ENCODE peak calls at places on chromosomes 5 and 9, in nine cellular contexts. C, D, N, B, Q, Y, P, G and L are unnamed samples.

GRCh38 chr9:100602302-100602930 is 24.5 kb downstream of the CAVIN4 start:
- DNase-seq in P (peak), G (no peak), B (peak), D (peak), N (peak), C (peak), Q (no peak), Y (peak), L (peak)

GRCh38 chr9:133795049-133795448 is 56.9 kb upstream of the SARDH start:
- DNase-seq in C (no peak), B (no peak), D (no peak), Y (no peak), N (no peak), P (no peak), G (no peak), Q (no peak), L (no peak)

GRCh38 chr5:104178066-104178465 is 615.5 kb upstream of the NUDT12 start:
- DNase-seq in C (no peak), G (no peak), Y (no peak), D (no peak), P (no peak), B (no peak), N (no peak), Q (no peak), L (no peak)

GRCh38 chr5:158881076-158881880 is 218.4 kb downstream of the EBF1 start:
- DNase-seq in B (no peak), Q (no peak), Y (peak), N (no peak), P (peak), D (no peak), G (no peak), C (no peak), L (no peak)

GRCh38 chr5:133848306-133848924 is 120.0 kb downstream of the C5orf15 start:
- DNase-seq in N (no peak), B (no peak), Q (no peak), D (no peak), P (no peak), C (peak), Y (no peak), G (no peak), L (no peak)

GRCh38 chr5:99037668-99038067 is 108.9 kb upstream of the CHD1 start:
- DNase-seq in B (no peak), N (no peak), Q (no peak), D (no peak), Y (no peak), P (no peak), C (peak), G (no peak), L (no peak)

GRCh38 chr9:137708590-137709284 is 89.9 kb downstream of the EHMT1 start:
- DNase-seq in P (no peak), N (no peak), G (no peak), C (no peak), Q (no peak), Y (no peak), B (no peak), D (no peak), L (no peak)

GRCh38 chr5:143594913-143595818 is 191.7 kb upstream of the NR3C1 start:
- DNase-seq in N (no peak), B (no peak), Y (no peak), G (no peak), P (no peak), C (peak), Q (no peak), D (peak), L (peak)

GRCh38 chr5:65029178-65029577 is 260.4 kb downstream of the CWC27 start:
- DNase-seq in D (peak), N (no peak), Q (no peak), Y (no peak), G (no peak), C (no peak), B (no peak), P (no peak), L (no peak)

GRCh38 chr9:135574943-135575342 is 13.4 kb downstream of the PAEP start:
- DNase-seq in G (no peak), N (no peak), C (no peak), P (no peak), D (no peak), Q (no peak), Y (no peak), B (no peak), L (no peak)

GRCh38 chr5:113269023-113269997 is 165.5 kb downstream of the TSSK1B start:
- DNase-seq in Y (no peak), D (no peak), B (no peak), Q (no peak), C (no peak), P (no peak), N (no peak), G (no peak), L (no peak)

GRCh38 chr5:125612356-125613149 is 810.7 kb upstream of the GRAMD2B start:
- DNase-seq in Q (no peak), C (no peak), B (no peak), N (no peak), G (no peak), D (no peak), Y (no peak), P (peak), L (no peak)